ENCODE peak calls at places on chromosome 3, in eight cellular contexts. T, O, B, L, K, X, I and V are unnamed samples.

GRCh38 chr3:38229036-38229435 is 36.6 kb upstream of the SLC22A13 start:
- DNase-seq in T (peak; percentile 49), O (no peak), B (no peak), L (no peak), K (no peak), X (no peak), I (no peak), V (no peak)

GRCh38 chr3:67296039-67296892 is 298.2 kb downstream of the KBTBD8 start:
- DNase-seq in T (no peak), O (no peak), B (no peak), L (no peak), K (peak; percentile 21), X (no peak), I (no peak), V (no peak)

GRCh38 chr3:52216585-52217408 is 8.6 kb downstream of the TLR9 start:
- DNase-seq in T (peak; percentile 84), O (no peak), B (peak; percentile 84), L (no peak), K (peak; percentile 61), X (peak; percentile 85), I (peak; percentile 48), V (peak; percentile 79)

GRCh38 chr3:196712514-196713413 is 587 bp downstream of the PIGX start:
- DNase-seq in T (peak; percentile 76), O (no peak), B (peak; percentile 62), L (no peak), K (peak; percentile 89), X (peak; percentile 61), I (peak; percentile 59), V (peak; percentile 58)

GRCh38 chr3:142434503-142434902 is 13.3 kb downstream of the XRN1 start:
- DNase-seq in T (no peak), O (no peak), B (no peak), L (no peak), K (no peak), X (no peak), I (no peak), V (no peak)

GRCh38 chr3:172939651-172940293 is 189.2 kb downstream of the ECT2 start:
- DNase-seq in T (peak; percentile 52), O (no peak), B (no peak), L (no peak), K (no peak), X (peak; percentile 69), I (peak; percentile 20), V (no peak)

GRCh38 chr3:150210461-150211110 is 197.5 kb upstream of the TSC22D2 start:
- DNase-seq in T (no peak), O (no peak), B (no peak), L (no peak), K (no peak), X (no peak), I (no peak), V (no peak)

GRCh38 chr3:84974347-84974746 is 15.6 kb downstream of the CADM2 start:
- DNase-seq in T (no peak), O (no peak), B (no peak), L (no peak), K (peak; percentile 7), X (no peak), I (no peak), V (no peak)

GRCh38 chr3:12884104-12884742 is 42.9 kb upstream of the RPL32 start:
- DNase-seq in T (peak; percentile 17), O (peak; percentile 65), B (no peak), L (no peak), K (no peak), X (peak; percentile 46), I (peak; percentile 42), V (peak; percentile 20)

GRCh38 chr3:10088256-10088655 is 19.8 kb downstream of the FANCD2OS start:
- DNase-seq in T (no peak), O (no peak), B (no peak), L (no peak), K (no peak), X (peak; percentile 6), I (no peak), V (no peak)

GRCh38 chr3:101873619-101874018 is 24.3 kb downstream of the NFKBIZ start:
- DNase-seq in T (no peak), O (no peak), B (no peak), L (no peak), K (no peak), X (peak; percentile 61), I (peak; percentile 52), V (peak; percentile 52)

GRCh38 chr3:114115151-114115550 is 58.6 kb downstream of the QTRT2 start:
- DNase-seq in T (no peak), O (no peak), B (no peak), L (no peak), K (no peak), X (peak; percentile 89), I (no peak), V (no peak)

GRCh38 chr3:16448691-16449090 is 64.8 kb downstream of the RFTN1 start:
- DNase-seq in T (peak; percentile 89), O (no peak), B (peak; percentile 67), L (no peak), K (peak; percentile 47), X (peak; percentile 99), I (peak; percentile 94), V (peak; percentile 98)

GRCh38 chr3:172411478-172411947 is 36.7 kb downstream of the GHSR start:
- DNase-seq in T (no peak), O (no peak), B (no peak), L (no peak), K (no peak), X (no peak), I (no peak), V (no peak)

GRCh38 chr3:129500334-129500658 is 28.1 kb upstream of the RHO start:
- DNase-seq in T (no peak), O (no peak), B (no peak), L (no peak), K (no peak), X (no peak), I (no peak), V (no peak)

GRCh38 chr3:113441051-113441770 is at the start of gene CFAP44:
- DNase-seq in T (peak; percentile 90), O (no peak), B (peak; percentile 78), L (no peak), K (peak; percentile 86), X (peak; percentile 65), I (peak; percentile 21), V (peak; percentile 72)

GRCh38 chr3:98972155-98972554 is 70.7 kb upstream of the DCBLD2 start:
- DNase-seq in T (peak; percentile 91), O (no peak), B (peak; percentile 12), L (no peak), K (no peak), X (peak; percentile 98), I (peak; percentile 92), V (peak; percentile 95)

GRCh38 chr3:70176224-70176623 is 136.2 kb downstream of the MDFIC2 start:
- DNase-seq in T (no peak), O (no peak), B (no peak), L (no peak), K (no peak), X (no peak), I (no peak), V (no peak)

GRCh38 chr3:162021206-162021605 is 524.6 kb downstream of the OTOL1 start:
- DNase-seq in T (no peak), O (no peak), B (no peak), L (no peak), K (no peak), X (no peak), I (no peak), V (no peak)

GRCh38 chr3:158768361-158768787 is 33.5 kb upstream of the MFSD1 start:
- DNase-seq in T (peak; percentile 74), O (no peak), B (peak; percentile 61), L (no peak), K (peak; percentile 49), X (peak; percentile 82), I (peak; percentile 53), V (peak; percentile 76)

DNA sequence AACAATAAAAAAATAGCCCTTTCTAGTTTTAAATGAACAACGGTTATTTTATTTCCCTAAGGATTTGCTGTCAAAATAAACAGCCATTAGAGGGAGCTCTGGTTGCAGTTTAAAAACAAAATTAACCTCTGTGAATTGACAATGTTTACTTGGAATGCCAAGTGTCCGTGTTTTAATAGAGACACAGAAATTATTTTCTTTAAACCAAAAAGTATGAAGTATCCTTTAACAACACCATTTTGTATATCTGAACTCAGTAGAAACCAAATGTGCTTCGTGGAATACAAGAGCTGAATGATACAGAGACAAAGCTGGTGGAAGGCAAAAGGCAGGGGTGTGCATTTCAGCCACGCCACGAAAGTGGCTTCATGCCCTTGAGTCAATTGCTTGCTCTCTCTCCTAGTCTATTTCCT is 74.4 kb downstream of the MOBP start:
- DNase-seq in T (peak; percentile 50), O (no peak), B (no peak), L (no peak), K (peak; percentile 24), X (peak; percentile 15), I (no peak), V (peak; percentile 22)
- TF ChIP-seq CTCF in T (peak; percentile 68), O (peak; percentile 21), B (peak; percentile 56), L (peak; percentile 30), K (peak; percentile 81), X (peak; percentile 30), I (peak; percentile 46), V (peak; percentile 58)

DNA sequence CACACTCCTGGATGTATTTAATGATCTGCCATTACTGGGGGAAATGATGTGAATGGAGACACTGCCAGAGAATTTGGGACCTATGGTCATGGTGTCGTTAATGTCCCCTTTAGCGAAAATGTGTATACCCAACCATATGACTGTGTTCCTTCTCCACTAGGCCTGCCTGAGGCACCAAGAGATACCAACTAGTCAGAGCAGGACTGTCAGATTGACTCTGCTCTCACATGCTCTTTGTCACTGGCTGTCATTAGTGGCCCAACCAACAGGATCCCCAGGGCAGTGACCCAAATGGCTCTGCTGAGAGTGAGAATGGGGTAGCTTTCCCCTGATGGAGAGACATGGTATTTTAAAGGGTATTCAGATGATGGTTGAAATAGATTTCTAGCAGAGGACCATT is 2.8 kb downstream of the TAGLN3 start:
- DNase-seq in T (no peak), O (no peak), B (no peak), L (no peak), K (no peak), X (no peak), I (no peak), V (no peak)
- H3K4me3 ChIP-seq in T (no peak overlapping the region), O (no peak overlapping the region), B (no peak overlapping the region), L (no peak overlapping the region), K (no peak overlapping the region), X (no peak overlapping the region), I (no peak overlapping the region), V (no peak overlapping the region)

DNA sequence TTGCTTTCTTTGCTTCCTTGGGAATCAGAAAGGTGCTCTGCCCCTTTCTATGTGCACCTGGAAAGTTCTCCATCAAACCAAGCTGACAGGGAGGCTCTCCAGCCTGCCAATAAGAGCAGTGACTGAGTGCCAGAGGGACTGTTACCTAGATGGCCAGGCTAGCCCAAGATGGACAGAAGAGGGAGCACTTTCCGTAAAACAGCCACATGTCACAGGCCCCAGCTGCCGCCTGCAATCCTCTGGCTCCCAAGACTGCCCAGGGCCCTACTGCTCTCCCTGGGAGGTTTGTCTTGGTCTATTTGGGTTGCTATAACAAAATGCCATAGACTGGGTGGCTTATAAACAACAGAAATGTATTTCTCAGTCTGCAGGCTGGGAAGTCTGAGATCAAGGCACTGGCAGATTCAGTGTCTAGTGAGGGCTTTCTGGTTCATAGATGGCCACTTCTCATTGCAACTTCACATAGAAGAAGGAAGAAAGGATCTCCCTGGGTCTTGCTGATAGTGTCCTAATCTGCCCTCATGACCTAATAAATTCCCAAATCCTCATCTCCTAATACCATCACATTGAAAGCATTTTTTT is 72.3 kb downstream of the TAMM41 start:
- DNase-seq in T (peak; percentile 56), O (peak; percentile 77), B (no peak), L (no peak), K (peak; percentile 75), X (peak; percentile 29), I (peak; percentile 49), V (peak; percentile 41)
- TF ChIP-seq CTCF in T (peak; percentile 55), O (peak; percentile 87), B (peak; percentile 41), L (peak; percentile 15), K (peak; percentile 51), X (peak; percentile 57), I (peak; percentile 60), V (peak; percentile 76)

GRCh38 chr3:154427685-154428291 is 2.2 kb downstream of the GPR149 start:
- DNase-seq in T (no peak), O (peak; percentile 75), B (no peak), L (no peak), K (no peak), X (no peak), I (no peak), V (no peak)
- H3K4me3 ChIP-seq in T (peak overlapping the region; percentile 27), O (peak overlapping the region; percentile 72), B (no peak overlapping the region), L (no peak overlapping the region), K (peak overlapping the region; percentile 43), X (no peak overlapping the region), I (peak overlapping the region; percentile 40), V (peak overlapping the region; percentile 4)